ENCODE peak calls at places on chromosomes 13 and 19, in four cellular contexts. Z is heart right ventricle; T is uterus; C is CD8-positive, alpha-beta T cell. U is an unnamed sample.

GRCh38 chr13:48126944-48127814 is 32.3 kb upstream of the MED4 start:
- DNase-seq in C (peak; percentile 35), T (peak; percentile 57), Z (peak; percentile 76), U (peak; percentile 19)

GRCh38 chr13:73722120-73722519 is 412.1 kb downstream of the KLF12 start:
- DNase-seq in C (no peak), T (no peak), Z (no peak), U (no peak)

GRCh38 chr13:67258482-67258881 is 28.3 kb upstream of the PCDH9 start:
- DNase-seq in Z (no peak), C (no peak), T (no peak), U (no peak)

GRCh38 chr19:11375143-11375948 is 880 bp downstream of the SWSAP1 start:
- DNase-seq in Z (peak; percentile 53), T (peak; percentile 64), C (peak; percentile 77), U (peak; percentile 76)

GRCh38 chr19:28934626-28935025 is 278.3 kb downstream of the UQCRFS1 start:
- DNase-seq in C (no peak), T (no peak), Z (no peak), U (no peak)

GRCh38 chr19:16899566-16900075 is 10.8 kb downstream of the F2RL3 start:
- DNase-seq in Z (no peak), C (no peak), T (no peak), U (no peak)

GRCh38 chr19:18605196-18605545 is 1.4 kb downstream of the CRLF1 start:
- DNase-seq in Z (no peak), C (no peak), T (no peak), U (no peak)

GRCh38 chr19:30313353-30313750 is 58.8 kb upstream of the ZNF536 start:
- DNase-seq in Z (no peak), C (no peak), T (no peak), U (no peak)

GRCh38 chr19:34712606-34713261 is 21.3 kb upstream of the ZNF181 start:
- DNase-seq in Z (no peak), T (peak; percentile 58), C (peak; percentile 55), U (peak; percentile 33)

GRCh38 chr13:34894756-34895155 is 47.3 kb upstream of the NBEA start:
- DNase-seq in Z (no peak), C (no peak), T (no peak), U (no peak)

GRCh38 chr13:26943748-26944147 is 183.2 kb upstream of the GPR12 start:
- DNase-seq in Z (no peak), C (no peak), T (no peak), U (no peak)

GRCh38 chr13:106630650-106631049 is 62.7 kb upstream of the ARGLU1 start:
- DNase-seq in T (no peak), Z (no peak), C (no peak), U (no peak)
- H3K27ac ChIP-seq in T (no peak overlapping the region), Z (no peak overlapping the region), C (no peak overlapping the region), U (no peak overlapping the region)

GRCh38 chr13:111020546-111020945 is 94.6 kb upstream of the ARHGEF7 start:
- DNase-seq in Z (no peak), C (no peak), T (no peak), U (no peak)

GRCh38 chr13:111022241-111022640 is 92.9 kb upstream of the ARHGEF7 start:
- DNase-seq in Z (no peak), T (no peak), C (no peak), U (no peak)

GRCh38 chr13:111021270-111021669 is 93.8 kb upstream of the ARHGEF7 start:
- DNase-seq in T (no peak), Z (no peak), C (no peak), U (no peak)

GRCh38 chr13:111017755-111018487 is 97.2 kb upstream of the ARHGEF7 start:
- DNase-seq in C (no peak), Z (no peak), T (no peak), U (no peak)

DNA sequence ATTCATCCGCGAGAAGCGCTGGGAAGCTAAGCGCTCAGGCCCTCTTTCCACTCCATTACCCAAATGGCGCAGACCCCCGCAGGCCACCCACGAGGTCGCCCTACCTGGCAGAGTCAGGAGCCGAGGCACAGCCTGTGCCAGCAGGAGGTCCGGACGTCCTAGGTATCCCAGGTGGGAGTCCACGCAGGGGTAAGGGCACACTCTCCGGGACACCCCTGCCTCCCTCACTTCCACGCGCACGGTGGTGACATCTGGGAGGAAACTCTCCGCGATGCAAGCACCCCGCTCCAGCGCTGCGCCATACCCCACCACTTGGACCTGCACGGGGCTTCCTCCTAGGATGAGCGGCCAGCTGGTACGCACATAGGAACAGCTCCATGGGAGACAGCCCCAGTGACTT is 95.1 kb upstream of the ARHGEF7 start:
- DNase-seq in T (no peak), C (no peak), Z (no peak), U (no peak)
- H3K27ac ChIP-seq in T (no peak overlapping the region), C (no peak overlapping the region), Z (no peak overlapping the region), U (no peak overlapping the region)

DNA sequence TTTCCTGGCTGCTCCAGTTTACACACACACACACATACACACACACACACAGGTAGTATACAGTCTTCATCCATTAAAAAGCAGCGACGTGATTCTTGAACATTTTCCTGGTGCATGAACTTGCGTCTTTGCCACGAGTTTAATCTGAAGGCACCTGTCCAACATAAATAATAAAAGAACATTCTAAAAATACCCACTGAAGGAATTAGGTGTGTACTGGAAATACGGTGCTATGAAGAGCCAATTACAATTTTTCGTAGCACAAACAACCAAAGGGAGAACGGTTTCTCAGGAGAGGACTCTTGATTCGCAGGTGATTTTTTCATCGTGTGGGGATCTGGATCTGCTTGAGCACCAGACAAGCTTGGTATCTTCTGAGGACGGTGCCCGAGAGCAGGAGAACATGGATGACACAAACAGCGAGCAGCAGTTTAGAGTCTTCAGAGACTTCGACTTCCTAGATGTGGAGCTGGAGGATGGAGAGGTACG is 61.2 kb downstream of the ZAR1L start:
- DNase-seq in T (no peak), C (no peak), Z (no peak), U (no peak)
- H3K27ac ChIP-seq in T (peak overlapping the region; percentile 49), C (no peak overlapping the region), Z (peak overlapping the region; percentile 90), U (no peak overlapping the region)

DNA sequence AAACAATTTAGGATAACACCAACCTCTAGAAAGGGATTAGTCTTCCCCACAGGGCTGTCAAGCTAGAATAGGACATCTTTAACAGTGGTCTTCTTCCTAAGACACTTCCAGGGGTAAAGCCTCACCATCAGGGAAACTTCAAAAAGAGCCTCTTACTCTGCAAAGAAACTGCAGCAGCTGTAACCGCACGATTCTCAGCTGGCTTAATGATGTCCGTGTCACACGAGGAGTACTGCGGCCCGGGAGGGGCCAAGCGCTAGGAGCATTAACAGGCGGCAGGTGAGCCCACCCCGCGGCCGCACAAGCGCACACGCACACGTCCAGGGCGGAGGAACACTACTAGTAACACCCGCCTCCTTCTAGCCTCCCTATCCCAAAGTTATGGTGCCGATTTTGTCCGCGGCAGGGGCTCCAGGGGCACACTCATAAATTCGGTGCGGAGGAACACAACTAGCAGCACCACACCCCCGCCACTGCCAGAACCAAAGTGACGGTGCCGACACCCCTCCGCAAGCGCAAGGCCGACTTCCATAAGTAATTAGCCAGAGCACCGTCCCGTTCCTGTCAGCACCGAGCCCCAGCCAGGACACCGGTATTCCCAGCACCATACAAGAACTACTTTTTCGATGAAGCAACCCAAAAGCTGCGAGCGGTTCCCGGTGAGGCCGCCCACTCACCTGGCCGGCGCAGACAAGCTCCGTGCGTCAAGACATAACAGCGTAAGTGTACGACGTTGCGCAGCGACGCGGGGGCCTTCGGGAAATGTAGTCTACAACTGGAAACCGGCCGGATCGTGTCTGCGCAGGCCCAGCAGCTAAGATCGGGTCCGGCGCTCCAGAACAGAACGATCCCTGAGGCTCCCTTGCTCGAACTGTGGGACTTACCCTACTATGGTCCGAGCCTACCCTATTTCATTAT is at the start of the genes ZNF540 and ZNF571:
- DNase-seq in C (peak; percentile 94), T (peak; percentile 93), Z (peak; percentile 92), U (peak; percentile 87)
- H3K27ac ChIP-seq in C (peak within 1 kb of the TSS; percentile 84), T (peak within 1 kb of the TSS; percentile 85), Z (peak within 1 kb of the TSS; percentile 93), U (peak within 1 kb of the TSS; percentile 94)

GRCh38 chr19:40415799-40416198 is 2.6 kb upstream of the PRX start:
- DNase-seq in Z (no peak), C (no peak), T (no peak), U (no peak)

GRCh38 chr19:40417714-40417996 is 4.5 kb upstream of the PRX start:
- DNase-seq in Z (no peak), C (no peak), T (no peak), U (no peak)

GRCh38 chr19:40418040-40418439 is 4.9 kb upstream of the PRX start:
- DNase-seq in Z (no peak), C (no peak), T (no peak), U (no peak)

GRCh38 chr19:40419066-40419612 is 6.0 kb upstream of the PRX start:
- DNase-seq in Z (no peak), C (no peak), T (no peak), U (no peak)

DNA sequence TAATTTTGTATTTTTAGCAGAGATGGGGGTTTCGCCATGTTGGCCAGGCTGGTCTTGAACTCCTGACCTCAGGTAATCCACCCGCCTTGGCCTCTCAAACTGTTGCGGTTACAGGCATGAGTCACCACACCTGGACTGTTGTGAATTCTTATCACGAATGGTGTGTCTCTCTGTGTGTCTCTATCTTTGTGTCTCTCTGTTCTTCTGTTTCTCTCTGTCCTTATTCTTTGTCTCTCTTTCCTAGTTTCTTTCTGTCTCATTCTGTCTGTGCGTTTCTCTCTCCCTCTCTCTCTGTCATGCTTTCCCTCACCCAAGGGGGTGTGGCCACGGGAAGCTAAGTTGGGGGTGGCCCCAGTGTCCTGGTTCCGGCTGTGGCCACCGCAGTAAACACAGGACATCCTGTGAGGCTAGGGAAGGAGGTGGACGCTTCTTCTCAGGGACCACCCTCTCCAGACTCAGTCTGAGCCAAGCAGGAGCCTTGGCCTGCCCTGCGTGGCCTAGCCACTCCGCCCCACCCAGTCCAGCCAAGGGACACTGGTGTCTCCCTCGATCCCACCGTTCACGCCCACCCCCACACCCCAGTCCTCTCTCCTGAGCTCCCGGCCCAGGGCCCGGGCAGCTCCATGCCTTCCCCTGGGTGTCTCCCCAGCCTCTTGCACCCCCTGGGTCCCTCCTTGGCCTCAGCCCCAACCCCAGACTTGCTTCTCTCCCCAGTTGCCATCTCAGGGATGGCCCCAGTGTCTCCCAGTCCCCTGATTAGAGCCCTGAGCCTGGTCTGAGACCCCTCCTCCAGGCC is 3.9 kb upstream of the PRX start:
- DNase-seq in T (no peak), Z (peak; percentile 60), C (no peak), U (no peak)
- H3K27ac ChIP-seq in T (peak overlapping the region; percentile 72), Z (peak overlapping the region; percentile 93), C (no peak overlapping the region), U (no peak overlapping the region)

DNA sequence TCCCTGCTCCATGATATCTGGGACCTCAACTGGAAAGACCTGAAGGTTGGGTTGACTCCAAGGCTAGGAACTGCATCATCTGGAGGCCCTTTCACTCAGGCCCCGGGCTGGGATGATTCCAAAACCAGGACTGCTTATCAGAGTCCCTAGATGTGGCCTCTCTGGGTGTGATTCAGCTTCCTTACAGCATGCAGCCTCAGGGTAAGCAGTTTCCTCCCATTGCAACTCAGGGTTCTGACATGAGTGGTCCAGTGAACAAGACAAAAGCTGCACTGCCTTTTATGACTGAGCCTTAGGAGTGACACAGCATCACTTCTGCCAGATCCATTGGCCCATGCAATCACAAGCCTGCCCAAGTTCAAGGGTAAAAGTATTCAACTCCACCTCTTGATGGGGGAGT is 502.8 kb downstream of the COG6 start:
- DNase-seq in T (no peak), Z (no peak), C (no peak), U (no peak)
- H3K27ac ChIP-seq in T (no peak overlapping the region), Z (no peak overlapping the region), C (no peak overlapping the region), U (no peak overlapping the region)

DNA sequence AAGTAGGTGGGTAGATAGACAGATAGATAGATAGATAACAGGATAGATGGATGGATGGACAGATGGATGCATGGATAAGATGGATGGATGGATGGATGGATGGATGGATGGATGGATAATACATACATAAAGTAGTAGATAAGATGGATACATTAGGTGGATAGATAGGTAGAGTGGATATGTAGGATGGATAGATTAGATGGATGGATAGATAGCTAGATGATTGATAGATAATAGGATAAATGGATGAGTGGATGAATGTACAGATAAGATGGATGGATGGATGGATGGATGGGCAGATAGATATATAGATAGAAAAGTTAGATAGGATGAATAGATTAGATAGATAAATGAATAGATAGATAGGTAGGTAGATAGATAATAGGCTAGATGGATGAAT is 2.1 kb downstream of the CYP4F3 start:
- DNase-seq in Z (no peak), T (no peak), C (no peak), U (no peak)
- H3K27ac ChIP-seq in Z (no peak overlapping the region), T (no peak overlapping the region), C (no peak overlapping the region), U (no peak overlapping the region)

GRCh38 chr13:46640843-46641242 is 87.9 kb downstream of the LRCH1 start:
- DNase-seq in Z (no peak), T (no peak), C (no peak), U (no peak)
- H3K27ac ChIP-seq in Z (peak overlapping the region; percentile 74), T (peak overlapping the region; percentile 72), C (no peak overlapping the region), U (no peak overlapping the region)

U was measured in CD4-positive, alpha-beta T cell.